ENCODE peak calls at places on chromosomes 16 and 17, in seven cellular contexts. J is prostate gland, T is H1, P is transverse colon, F is breast epithelium, Q is GM12878, O is stomach. I is an unnamed sample.

GRCh38 chr16:12901204-12901596 is 198 bp upstream of the SHISA9 start:
- DNase-seq in J (no peak), T (peak), P (no peak), F (no peak), Q (no peak), O (no peak), I (no peak)

GRCh38 chr17:51706098-51706497 is 445.8 kb downstream of the UTP18 start:
- DNase-seq in J (no peak), T (no peak), P (no peak), F (no peak), Q (no peak), O (no peak), I (no peak)

GRCh38 chr16:56469748-56470147 is 18.4 kb downstream of the OGFOD1 start:
- DNase-seq in J (no peak), T (no peak), P (no peak), F (no peak), Q (no peak), O (no peak), I (no peak)

GRCh38 chr17:48051706-48052486 is 3.7 kb downstream of the NFE2L1 start:
- DNase-seq in J (peak), T (no peak), P (peak), F (no peak), Q (no peak), O (peak), I (no peak)

GRCh38 chr16:69330286-69331109 is at the start of gene PDF:
- DNase-seq in J (peak), T (peak), P (peak), F (peak), Q (peak), O (peak), I (peak)

GRCh38 chr17:16496820-16497489 is 5.0 kb upstream of the LRRC75A start:
- DNase-seq in J (no peak), T (no peak), P (no peak), F (no peak), Q (no peak), O (no peak), I (no peak)

GRCh38 chr17:28912281-28912937 is 9.5 kb upstream of the DHRS13 start:
- DNase-seq in J (no peak), T (peak), P (peak), F (no peak), Q (no peak), O (no peak), I (no peak)

GRCh38 chr16:68083861-68084503 is 1.2 kb upstream of the NFATC3 start:
- DNase-seq in J (no peak), T (no peak), P (no peak), F (no peak), Q (no peak), O (no peak), I (no peak)

GRCh38 chr17:77512062-77512946 is 371.5 kb downstream of the SEC14L1 start:
- DNase-seq in J (no peak), T (no peak), P (no peak), F (peak), Q (no peak), O (no peak), I (no peak)

GRCh38 chr16:31301708-31302400 is 42.1 kb downstream of the ITGAM start:
- DNase-seq in J (no peak), T (no peak), P (no peak), F (no peak), Q (no peak), O (no peak), I (no peak)

GRCh38 chr16:21703589-21704174 is 39.9 kb downstream of the OTOA start:
- DNase-seq in J (no peak), T (no peak), P (no peak), F (no peak), Q (peak), O (no peak), I (no peak)

GRCh38 chr17:40557531-40558299 is 7.6 kb downstream of the CCR7 start:
- DNase-seq in J (no peak), T (no peak), P (no peak), F (no peak), Q (no peak), O (peak), I (no peak)

GRCh38 chr17:78130439-78131101 is at the start of gene TMC8:
- DNase-seq in J (no peak), T (no peak), P (peak), F (no peak), Q (no peak), O (peak), I (no peak)

GRCh38 chr16:65994305-65994704 is 372.2 kb upstream of the CDH5 start:
- DNase-seq in J (no peak), T (no peak), P (no peak), F (no peak), Q (no peak), O (no peak), I (no peak)

GRCh38 chr17:66449418-66449977 is 147.1 kb downstream of the PRKCA start:
- DNase-seq in J (no peak), T (no peak), P (no peak), F (no peak), Q (no peak), O (no peak), I (no peak)

GRCh38 chr16:56895813-56896212 is 30.8 kb downstream of the SLC12A3 start:
- DNase-seq in J (no peak), T (no peak), P (no peak), F (no peak), Q (no peak), O (no peak), I (no peak)

GRCh38 chr16:3305109-3306068 is at the start of the genes TIGD7 and ZNF75A:
- DNase-seq in J (peak), T (peak), P (peak), F (peak), Q (peak), O (peak), I (peak)
- TF ChIP-seq POLR2A in J (peak), T (peak), P (peak), F (peak), Q (peak), O (peak), I (peak)

DNA sequence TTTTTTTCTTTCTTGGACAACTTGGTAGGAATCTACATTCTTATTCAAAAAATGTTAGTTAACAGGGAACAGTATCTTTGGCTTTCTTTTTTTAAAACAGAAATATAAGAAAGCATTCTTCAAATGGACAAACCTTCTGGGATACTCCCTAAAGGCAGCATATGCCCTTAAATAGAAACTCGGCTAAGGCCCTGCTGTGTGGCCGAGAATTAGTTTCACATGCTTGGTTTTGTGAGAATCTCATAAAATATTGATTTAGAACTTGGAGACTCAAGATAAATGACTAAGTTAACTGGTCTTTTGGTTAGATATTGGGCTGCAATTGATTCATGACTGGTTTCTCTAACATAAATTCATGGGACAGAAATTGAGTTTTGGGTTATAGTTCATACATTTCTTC is 359.9 kb upstream of the XYLT1 start:
- DNase-seq in J (no peak), T (no peak), P (no peak), F (no peak), Q (no peak), O (no peak), I (no peak)
- TF ChIP-seq POLR2AphosphoS5 in J (no peak), T (no peak), P (no peak), F (no peak), Q (no peak), O (no peak), I (no peak)

DNA sequence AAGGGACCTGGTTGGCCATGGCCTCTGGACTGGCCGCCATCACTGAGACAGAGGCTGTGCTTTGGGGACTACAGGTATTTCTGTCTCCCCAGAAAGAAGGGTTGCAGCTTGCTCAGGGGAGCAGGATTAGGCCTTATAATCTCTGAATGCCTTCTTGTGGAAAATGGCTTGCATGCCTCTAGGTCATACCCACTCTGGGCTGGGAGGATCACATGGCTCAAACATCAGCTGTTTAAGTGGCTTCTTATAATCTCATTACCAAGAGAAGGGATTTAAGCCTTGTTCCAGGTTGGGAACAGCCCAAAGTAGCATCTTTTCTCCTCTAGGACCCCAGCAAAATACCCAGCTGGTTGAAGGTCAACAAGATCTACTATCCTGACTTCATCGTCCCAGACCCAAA is 19.1 kb downstream of the LIG3 start:
- DNase-seq in J (no peak), T (no peak), P (no peak), F (no peak), Q (no peak), O (no peak), I (no peak)
- TF ChIP-seq POLR2A in J (no peak), T (no peak), P (no peak), F (no peak), Q (no peak), O (no peak), I (no peak)

GRCh38 chr17:17806035-17806434 is 30.8 kb downstream of the SREBF1 start:
- DNase-seq in J (no peak), T (no peak), P (no peak), F (no peak), Q (no peak), O (no peak), I (no peak)

GRCh38 chr17:17806611-17807010 is 30.2 kb downstream of the SREBF1 start:
- DNase-seq in J (no peak), T (no peak), P (no peak), F (no peak), Q (no peak), O (no peak), I (no peak)

GRCh38 chr17:17804007-17804406 is 32.8 kb downstream of the SREBF1 start:
- DNase-seq in J (no peak), T (no peak), P (no peak), F (no peak), Q (no peak), O (no peak), I (no peak)

GRCh38 chr17:17807440-17807839 is 29.3 kb downstream of the SREBF1 start:
- DNase-seq in J (no peak), T (no peak), P (no peak), F (no peak), Q (no peak), O (no peak), I (no peak)

GRCh38 chr17:17805575-17805974 is 31.2 kb downstream of the SREBF1 start:
- DNase-seq in J (no peak), T (no peak), P (no peak), F (no peak), Q (no peak), O (no peak), I (no peak)
- TF ChIP-seq POLR2AphosphoS5 in J (no peak), T (no peak), P (no peak), F (no peak), Q (no peak), O (no peak), I (no peak)

DNA sequence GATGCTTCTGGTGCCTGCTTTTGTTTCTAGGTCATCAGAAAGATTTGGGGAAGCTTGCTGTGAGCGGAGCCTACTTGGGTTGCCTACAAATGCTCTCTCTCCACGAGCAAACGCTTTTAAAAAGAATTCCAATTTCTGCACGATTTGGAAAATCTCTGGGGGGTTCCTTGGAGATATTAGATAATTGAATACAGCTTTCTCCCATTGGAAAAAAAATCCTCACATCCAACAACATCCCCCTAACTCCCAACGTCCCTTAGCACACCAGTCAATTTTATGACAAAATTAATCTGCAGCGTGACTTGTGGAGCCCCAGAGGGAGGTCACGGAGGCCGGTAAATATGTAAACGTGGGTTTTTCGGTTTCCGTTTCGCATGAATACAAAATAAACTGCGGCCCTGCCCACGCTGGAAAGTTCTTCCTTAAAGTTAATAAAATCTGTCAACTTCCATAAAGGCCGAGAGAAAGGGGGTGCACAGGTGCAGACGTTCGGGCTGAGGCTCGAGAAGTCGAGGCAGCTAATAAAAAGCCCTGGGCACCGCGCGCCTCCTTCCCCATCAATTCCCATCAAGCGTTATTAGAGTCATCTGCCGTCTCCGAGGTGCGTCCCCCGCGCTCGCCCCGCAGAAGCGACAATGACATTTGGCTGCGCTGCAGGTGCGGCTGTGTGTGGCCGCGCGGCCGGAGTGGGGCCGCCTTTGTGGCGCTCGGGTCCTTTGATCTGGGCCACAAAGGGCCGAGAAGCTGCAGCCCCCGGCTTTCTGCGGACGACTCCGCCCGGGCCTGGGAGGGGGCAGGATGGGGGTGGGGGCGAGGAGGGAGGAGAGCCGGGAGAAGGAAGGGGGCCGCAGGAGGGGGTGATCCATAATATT is 37.6 kb downstream of the SALL1 start:
- DNase-seq in J (no peak), T (no peak), P (no peak), F (no peak), Q (no peak), O (no peak), I (no peak)
- TF ChIP-seq POLR2A in J (no peak), T (no peak), P (no peak), F (no peak), Q (no peak), O (no peak), I (no peak)

GRCh38 chr16:23080747-23081146 is 68.5 kb downstream of the USP31 start:
- DNase-seq in J (no peak), T (no peak), P (no peak), F (no peak), Q (no peak), O (no peak), I (no peak)

GRCh38 chr16:23081675-23082119 is 67.6 kb downstream of the USP31 start:
- DNase-seq in J (no peak), T (no peak), P (no peak), F (no peak), Q (no peak), O (no peak), I (no peak)

GRCh38 chr16:23082161-23082788 is 67.0 kb downstream of the USP31 start:
- DNase-seq in J (no peak), T (no peak), P (no peak), F (no peak), Q (no peak), O (no peak), I (no peak)

GRCh38 chr16:23080329-23080728 is 68.9 kb downstream of the USP31 start:
- DNase-seq in J (no peak), T (no peak), P (no peak), F (no peak), Q (no peak), O (no peak), I (no peak)

DNA sequence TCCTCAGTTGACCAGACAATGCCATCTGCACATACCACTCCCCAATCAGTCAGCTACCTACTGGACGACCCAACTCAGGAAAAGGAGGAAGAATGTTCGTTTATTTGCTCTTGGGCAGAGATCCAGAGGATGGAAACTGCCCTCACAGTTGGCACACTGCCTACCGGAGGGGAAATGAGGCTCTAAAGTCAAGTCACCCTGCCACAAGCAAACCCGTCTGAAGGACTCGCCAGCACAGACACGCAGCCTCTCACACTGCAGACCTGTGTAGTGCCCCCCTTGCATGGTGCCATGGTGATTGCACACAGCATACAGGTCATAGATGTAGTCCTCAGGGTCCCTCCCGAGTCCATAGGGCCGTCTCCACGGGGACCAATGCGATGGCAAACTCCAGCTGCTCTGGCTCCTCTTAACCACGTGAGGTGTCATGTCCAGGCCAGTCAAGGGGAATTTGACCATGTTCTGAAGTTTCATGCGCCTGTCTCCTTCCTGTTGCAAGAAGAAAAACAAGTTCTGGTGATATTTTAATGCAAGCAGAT is 69.5 kb downstream of the USP31 start:
- DNase-seq in J (peak), T (no peak), P (peak), F (no peak), Q (no peak), O (no peak), I (no peak)
- TF ChIP-seq POLR2AphosphoS5 in J (peak), T (no peak), P (no peak), F (no peak), Q (no peak), O (no peak), I (no peak)

GRCh38 chr16:85432606-85433005 is 180.5 kb upstream of the GSE1 start:
- DNase-seq in J (no peak), T (no peak), P (no peak), F (no peak), Q (no peak), O (no peak), I (no peak)
- TF ChIP-seq POLR2A in J (no peak), T (no peak), P (no peak), F (no peak), Q (no peak), O (no peak), I (no peak)

I was measured in GM12891.